ENCODE peak calls at places on chromosomes 1 and 21, in ten cellular contexts. One of them, this sample, is unnamed.

GRCh38 chr1:202143011-202143767 is 1.3 kb downstream of the ARL8A start:
- DNase-seq in endodermal cell: peak; percentile 50
- DNase-seq in colonic mucosa: peak; percentile 59
- DNase-seq in prostate gland: no peak
- DNase-seq in HFF-Myc: no peak
- DNase-seq in IMR-90: no peak
- DNase-seq in uterus: peak; percentile 63
- DNase-seq in lower lobe of right lung: peak; percentile 69
- DNase-seq in BJ: no peak
- DNase-seq in GM06990: no peak
- DNase-seq in this sample: no peak

GRCh38 chr1:108053291-108054023 is 88.5 kb upstream of the VAV3 start:
- DNase-seq in IMR-90: peak; percentile 2
- DNase-seq in HFF-Myc: no peak
- DNase-seq in uterus: no peak
- DNase-seq in colonic mucosa: no peak
- DNase-seq in prostate gland: no peak
- DNase-seq in endodermal cell: no peak
- DNase-seq in BJ: no peak
- DNase-seq in lower lobe of right lung: no peak
- DNase-seq in GM06990: no peak
- DNase-seq in this sample: no peak

GRCh38 chr1:107941123-107941522 is 23.9 kb downstream of the VAV3 start:
- DNase-seq in BJ: peak; percentile 55
- DNase-seq in HFF-Myc: no peak
- DNase-seq in lower lobe of right lung: no peak
- DNase-seq in IMR-90: no peak
- DNase-seq in endodermal cell: no peak
- DNase-seq in prostate gland: no peak
- DNase-seq in GM06990: no peak
- DNase-seq in uterus: no peak
- DNase-seq in colonic mucosa: no peak
- DNase-seq in this sample: no peak

GRCh38 chr1:22870201-22870871 is 102.3 kb downstream of the LACTBL1 start:
- DNase-seq in colonic mucosa: no peak
- DNase-seq in BJ: no peak
- DNase-seq in HFF-Myc: no peak
- DNase-seq in endodermal cell: no peak
- DNase-seq in prostate gland: peak; percentile 11
- DNase-seq in IMR-90: peak; percentile 38
- DNase-seq in uterus: no peak
- DNase-seq in GM06990: no peak
- DNase-seq in lower lobe of right lung: no peak
- DNase-seq in this sample: no peak

GRCh38 chr1:7218210-7218832 is 433.1 kb downstream of the CAMTA1 start:
- DNase-seq in BJ: no peak
- DNase-seq in lower lobe of right lung: no peak
- DNase-seq in uterus: no peak
- DNase-seq in HFF-Myc: no peak
- DNase-seq in GM06990: no peak
- DNase-seq in IMR-90: peak; percentile 63
- DNase-seq in colonic mucosa: peak; percentile 30
- DNase-seq in prostate gland: no peak
- DNase-seq in endodermal cell: peak; percentile 88
- DNase-seq in this sample: no peak

GRCh38 chr1:3614755-3615742 is 3.7 kb upstream of the MEGF6 start:
- DNase-seq in HFF-Myc: no peak
- DNase-seq in colonic mucosa: no peak
- DNase-seq in prostate gland: no peak
- DNase-seq in endodermal cell: peak; percentile 86
- DNase-seq in IMR-90: no peak
- DNase-seq in lower lobe of right lung: no peak
- DNase-seq in uterus: no peak
- DNase-seq in GM06990: no peak
- DNase-seq in BJ: no peak
- DNase-seq in this sample: no peak

GRCh38 chr21:40099809-40100208 is 232.6 kb downstream of the PCP4 start:
- DNase-seq in IMR-90: no peak
- DNase-seq in GM06990: no peak
- DNase-seq in colonic mucosa: no peak
- DNase-seq in HFF-Myc: no peak
- DNase-seq in endodermal cell: peak; percentile 58
- DNase-seq in BJ: no peak
- DNase-seq in uterus: no peak
- DNase-seq in lower lobe of right lung: no peak
- DNase-seq in prostate gland: no peak
- DNase-seq in this sample: no peak

GRCh38 chr1:11550664-11551283 is 71.8 kb downstream of the DISP3 start:
- DNase-seq in IMR-90: peak; percentile 72
- DNase-seq in GM06990: no peak
- DNase-seq in HFF-Myc: peak; percentile 78
- DNase-seq in prostate gland: peak; percentile 51
- DNase-seq in uterus: no peak
- DNase-seq in lower lobe of right lung: no peak
- DNase-seq in endodermal cell: peak; percentile 95
- DNase-seq in BJ: peak; percentile 3
- DNase-seq in colonic mucosa: peak; percentile 50
- DNase-seq in this sample: peak; percentile 6

GRCh38 chr1:235865565-235866206 is 1.0 kb downstream of the LYST start:
- DNase-seq in IMR-90: no peak
- DNase-seq in HFF-Myc: no peak
- DNase-seq in GM06990: no peak
- DNase-seq in prostate gland: no peak
- DNase-seq in BJ: no peak
- DNase-seq in colonic mucosa: no peak
- DNase-seq in endodermal cell: no peak
- DNase-seq in lower lobe of right lung: no peak
- DNase-seq in uterus: no peak
- DNase-seq in this sample: no peak

GRCh38 chr1:92832537-92833160 is 809 bp downstream of the RPL5 start:
- DNase-seq in colonic mucosa: no peak
- DNase-seq in prostate gland: no peak
- DNase-seq in BJ: no peak
- DNase-seq in GM06990: no peak
- DNase-seq in lower lobe of right lung: no peak
- DNase-seq in HFF-Myc: no peak
- DNase-seq in uterus: no peak
- DNase-seq in endodermal cell: no peak
- DNase-seq in IMR-90: no peak
- DNase-seq in this sample: no peak

GRCh38 chr1:27392778-27393635 is 585 bp downstream of the GPR3 start:
- DNase-seq in HFF-Myc: no peak
- DNase-seq in BJ: no peak
- DNase-seq in GM06990: no peak
- DNase-seq in endodermal cell: no peak
- DNase-seq in IMR-90: no peak
- DNase-seq in lower lobe of right lung: no peak
- DNase-seq in colonic mucosa: no peak
- DNase-seq in prostate gland: no peak
- DNase-seq in uterus: no peak
- DNase-seq in this sample: no peak

GRCh38 chr1:174068000-174068399 is 45.8 kb upstream of the RC3H1 start:
- DNase-seq in lower lobe of right lung: no peak
- DNase-seq in prostate gland: no peak
- DNase-seq in colonic mucosa: no peak
- DNase-seq in uterus: no peak
- DNase-seq in BJ: no peak
- DNase-seq in HFF-Myc: peak; percentile 2
- DNase-seq in GM06990: no peak
- DNase-seq in endodermal cell: no peak
- DNase-seq in IMR-90: peak; percentile 41
- DNase-seq in this sample: no peak

GRCh38 chr1:66276229-66276628 is 257.7 kb upstream of the SGIP1 start:
- DNase-seq in IMR-90: no peak
- DNase-seq in lower lobe of right lung: no peak
- DNase-seq in GM06990: peak; percentile 61
- DNase-seq in colonic mucosa: no peak
- DNase-seq in BJ: no peak
- DNase-seq in HFF-Myc: no peak
- DNase-seq in endodermal cell: no peak
- DNase-seq in prostate gland: no peak
- DNase-seq in uterus: no peak
- DNase-seq in this sample: no peak
- H3K4me3 ChIP-seq in IMR-90: no peak overlapping the region
- H3K4me3 ChIP-seq in lower lobe of right lung: no peak overlapping the region
- H3K4me3 ChIP-seq in GM06990: no peak overlapping the region
- H3K4me3 ChIP-seq in colonic mucosa: no peak overlapping the region
- H3K4me3 ChIP-seq in BJ: no peak overlapping the region
- H3K4me3 ChIP-seq in HFF-Myc: no peak overlapping the region
- H3K4me3 ChIP-seq in endodermal cell: no peak overlapping the region
- H3K4me3 ChIP-seq in prostate gland: no peak overlapping the region
- H3K4me3 ChIP-seq in uterus: no peak overlapping the region
- H3K4me3 ChIP-seq in this sample: no peak overlapping the region

GRCh38 chr21:41168391-41169257 is 664 bp downstream of the BACE2 start:
- DNase-seq in HFF-Myc: no peak
- DNase-seq in uterus: peak; percentile 75
- DNase-seq in IMR-90: peak; percentile 68
- DNase-seq in endodermal cell: peak; percentile 81
- DNase-seq in colonic mucosa: peak; percentile 67
- DNase-seq in BJ: no peak
- DNase-seq in GM06990: peak; percentile 6
- DNase-seq in lower lobe of right lung: peak; percentile 55
- DNase-seq in prostate gland: peak; percentile 70
- DNase-seq in this sample: no peak
- TF ChIP-seq CTCF in HFF-Myc: no peak
- TF ChIP-seq CTCF in uterus: no peak
- TF ChIP-seq CTCF in IMR-90: no peak
- TF ChIP-seq CTCF in endodermal cell: peak; percentile 42
- TF ChIP-seq CTCF in colonic mucosa: no peak
- TF ChIP-seq CTCF in BJ: peak; percentile 18
- TF ChIP-seq CTCF in GM06990: no peak
- TF ChIP-seq CTCF in lower lobe of right lung: no peak
- TF ChIP-seq CTCF in prostate gland: no peak
- TF ChIP-seq CTCF in this sample: peak; percentile 16

DNA sequence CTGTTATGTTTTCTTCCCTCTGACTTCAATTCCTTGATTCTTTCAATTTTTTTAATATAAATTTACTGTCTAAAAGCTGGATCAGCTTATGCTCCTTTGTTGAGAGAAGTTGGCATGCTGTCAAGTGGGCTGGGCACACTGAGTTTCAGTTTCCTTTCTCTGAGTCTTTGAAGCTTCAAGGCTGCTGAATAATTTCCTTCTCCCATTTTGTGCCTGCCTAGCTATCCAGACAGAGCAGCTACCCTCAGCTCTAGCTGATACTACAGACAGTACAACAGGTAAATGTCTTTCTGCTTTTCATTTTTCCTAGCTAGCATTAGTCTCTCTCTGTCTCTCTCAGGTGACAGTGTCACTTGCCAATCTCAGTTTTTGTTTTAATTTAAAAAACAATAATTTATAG is at the start of gene IFI44:
- DNase-seq in HFF-Myc: peak; percentile 62
- DNase-seq in uterus: peak; percentile 81
- DNase-seq in GM06990: peak; percentile 63
- DNase-seq in prostate gland: peak; percentile 82
- DNase-seq in colonic mucosa: peak; percentile 82
- DNase-seq in BJ: peak; percentile 32
- DNase-seq in IMR-90: peak; percentile 77
- DNase-seq in lower lobe of right lung: peak; percentile 86
- DNase-seq in endodermal cell: no peak
- DNase-seq in this sample: peak; percentile 37
- H3K4me3 ChIP-seq in HFF-Myc: peak within 1 kb of the TSS; percentile 30
- H3K4me3 ChIP-seq in uterus: peak within 1 kb of the TSS; percentile 36
- H3K4me3 ChIP-seq in GM06990: peak within 1 kb of the TSS; percentile 75
- H3K4me3 ChIP-seq in prostate gland: peak within 1 kb of the TSS; percentile 9
- H3K4me3 ChIP-seq in colonic mucosa: peak within 1 kb of the TSS; percentile 8
- H3K4me3 ChIP-seq in BJ: peak within 1 kb of the TSS; percentile 17
- H3K4me3 ChIP-seq in IMR-90: peak within 1 kb of the TSS; percentile 2
- H3K4me3 ChIP-seq in lower lobe of right lung: peak within 1 kb of the TSS; percentile 51
- H3K4me3 ChIP-seq in endodermal cell: no peak within 1 kb of the TSS
- H3K4me3 ChIP-seq in this sample: peak within 1 kb of the TSS; percentile 26

GRCh38 chr1:159821171-159821867 is 5.4 kb upstream of the SLAMF8 start:
- DNase-seq in prostate gland: no peak
- DNase-seq in lower lobe of right lung: peak; percentile 49
- DNase-seq in endodermal cell: no peak
- DNase-seq in uterus: no peak
- DNase-seq in BJ: no peak
- DNase-seq in GM06990: no peak
- DNase-seq in colonic mucosa: no peak
- DNase-seq in IMR-90: peak; percentile 47
- DNase-seq in HFF-Myc: no peak
- DNase-seq in this sample: no peak
- TF ChIP-seq CTCF in prostate gland: no peak
- TF ChIP-seq CTCF in lower lobe of right lung: no peak
- TF ChIP-seq CTCF in endodermal cell: peak; percentile 65
- TF ChIP-seq CTCF in uterus: no peak
- TF ChIP-seq CTCF in BJ: no peak
- TF ChIP-seq CTCF in GM06990: no peak
- TF ChIP-seq CTCF in colonic mucosa: no peak
- TF ChIP-seq CTCF in IMR-90: peak; percentile 61
- TF ChIP-seq CTCF in HFF-Myc: no peak
- TF ChIP-seq CTCF in this sample: peak; percentile 73

DNA sequence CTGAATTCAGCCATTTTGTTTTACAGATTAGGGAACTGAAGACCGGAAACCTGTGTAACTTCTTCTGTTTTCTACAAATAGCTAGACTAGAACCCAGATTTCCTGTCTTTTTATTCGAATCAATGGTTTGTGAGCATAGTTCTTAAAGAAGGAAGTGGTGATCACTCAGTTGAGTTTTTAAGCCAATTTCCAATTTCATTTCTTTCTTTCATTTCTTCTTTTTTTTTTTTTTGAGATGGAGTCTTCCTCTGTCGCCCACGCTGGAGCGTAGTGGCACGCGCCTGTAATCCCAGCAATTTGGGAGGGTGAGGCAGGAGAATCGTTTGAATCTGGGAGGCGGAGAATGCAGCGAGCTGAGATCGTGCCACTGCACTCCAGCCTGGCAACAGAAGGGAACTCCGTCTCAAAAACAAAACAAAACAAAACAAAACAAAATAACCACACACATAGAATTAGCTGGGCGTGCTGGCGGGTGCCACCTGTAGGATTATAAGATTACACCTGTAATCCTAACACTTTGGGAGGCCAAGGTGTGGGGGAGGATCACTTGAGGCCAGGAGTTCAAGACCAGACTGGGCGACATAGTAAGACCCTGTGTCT is 3.0 kb upstream of the MDM4 start:
- DNase-seq in prostate gland: no peak
- DNase-seq in GM06990: peak; percentile 86
- DNase-seq in HFF-Myc: no peak
- DNase-seq in uterus: no peak
- DNase-seq in endodermal cell: no peak
- DNase-seq in colonic mucosa: no peak
- DNase-seq in lower lobe of right lung: peak; percentile 78
- DNase-seq in BJ: no peak
- DNase-seq in IMR-90: no peak
- DNase-seq in this sample: no peak
- H3K4me3 ChIP-seq in prostate gland: no peak overlapping the region
- H3K4me3 ChIP-seq in GM06990: peak overlapping the region; percentile 50
- H3K4me3 ChIP-seq in HFF-Myc: no peak overlapping the region
- H3K4me3 ChIP-seq in uterus: no peak overlapping the region
- H3K4me3 ChIP-seq in endodermal cell: no peak overlapping the region
- H3K4me3 ChIP-seq in colonic mucosa: no peak overlapping the region
- H3K4me3 ChIP-seq in lower lobe of right lung: peak overlapping the region; percentile 0
- H3K4me3 ChIP-seq in BJ: no peak overlapping the region
- H3K4me3 ChIP-seq in IMR-90: no peak overlapping the region
- H3K4me3 ChIP-seq in this sample: no peak overlapping the region

GRCh38 chr1:43554444-43554992 is 23.8 kb downstream of the PTPRF start:
- DNase-seq in GM06990: no peak
- DNase-seq in uterus: no peak
- DNase-seq in BJ: no peak
- DNase-seq in lower lobe of right lung: no peak
- DNase-seq in endodermal cell: peak; percentile 75
- DNase-seq in prostate gland: no peak
- DNase-seq in IMR-90: peak; percentile 50
- DNase-seq in HFF-Myc: no peak
- DNase-seq in colonic mucosa: no peak
- DNase-seq in this sample: no peak
- TF ChIP-seq CTCF in GM06990: peak; percentile 79
- TF ChIP-seq CTCF in uterus: peak; percentile 9
- TF ChIP-seq CTCF in BJ: peak; percentile 73
- TF ChIP-seq CTCF in lower lobe of right lung: peak; percentile 17
- TF ChIP-seq CTCF in endodermal cell: peak; percentile 76
- TF ChIP-seq CTCF in prostate gland: no peak
- TF ChIP-seq CTCF in IMR-90: peak; percentile 53
- TF ChIP-seq CTCF in HFF-Myc: peak; percentile 71
- TF ChIP-seq CTCF in colonic mucosa: no peak
- TF ChIP-seq CTCF in this sample: peak; percentile 70